ENCODE peak calls at places on chromosomes 13 and 19, in four cellular contexts. One of them, this sample, is unnamed.

GRCh38 chr19:10551698-10552301 is 8.1 kb downstream of the ATG4D start:
- DNase-seq in NCI-H1105 treated with DMSO at 0.1 percent for 48 hours: no peak
- DNase-seq in HEK293T: peak; percentile 45
- DNase-seq in HCT116: peak; percentile 33
- DNase-seq in this sample: no peak

GRCh38 chr19:7894612-7895309 is 6.5 kb downstream of the LRRC8E start:
- DNase-seq in NCI-H1105 treated with DMSO at 0.1 percent for 48 hours: no peak
- DNase-seq in HEK293T: no peak
- DNase-seq in HCT116: no peak
- DNase-seq in this sample: no peak

GRCh38 chr13:95115525-95115924 is 185.7 kb downstream of the ABCC4 start:
- DNase-seq in NCI-H1105 treated with DMSO at 0.1 percent for 48 hours: no peak
- DNase-seq in HEK293T: no peak
- DNase-seq in HCT116: no peak
- DNase-seq in this sample: peak; percentile 46

GRCh38 chr13:21573920-21574712 is 29.9 kb downstream of the MICU2 start:
- DNase-seq in NCI-H1105 treated with DMSO at 0.1 percent for 48 hours: no peak
- DNase-seq in HEK293T: no peak
- DNase-seq in HCT116: no peak
- DNase-seq in this sample: no peak

GRCh38 chr19:58330458-58330857 is 3.7 kb downstream of the ZSCAN22 start:
- DNase-seq in NCI-H1105 treated with DMSO at 0.1 percent for 48 hours: no peak
- DNase-seq in HEK293T: no peak
- DNase-seq in HCT116: no peak
- DNase-seq in this sample: no peak

GRCh38 chr13:101258071-101258470 is 158.2 kb downstream of the NALCN start:
- DNase-seq in NCI-H1105 treated with DMSO at 0.1 percent for 48 hours: no peak
- DNase-seq in HEK293T: no peak
- DNase-seq in HCT116: peak; percentile 54
- DNase-seq in this sample: peak; percentile 81

GRCh38 chr19:17340302-17340870 is 3.0 kb downstream of the GTPBP3 start:
- DNase-seq in NCI-H1105 treated with DMSO at 0.1 percent for 48 hours: no peak
- DNase-seq in HEK293T: no peak
- DNase-seq in HCT116: no peak
- DNase-seq in this sample: no peak

GRCh38 chr13:50410921-50411712 is 395.9 kb downstream of the KCNRG start:
- DNase-seq in NCI-H1105 treated with DMSO at 0.1 percent for 48 hours: no peak
- DNase-seq in HEK293T: peak; percentile 22
- DNase-seq in HCT116: peak; percentile 69
- DNase-seq in this sample: no peak

GRCh38 chr19:13260883-13261653 is 110.9 kb downstream of the IER2 start:
- DNase-seq in NCI-H1105 treated with DMSO at 0.1 percent for 48 hours: no peak
- DNase-seq in HEK293T: no peak
- DNase-seq in HCT116: peak; percentile 94
- DNase-seq in this sample: no peak

GRCh38 chr13:102799544-102800144 is 725 bp downstream of the BIVM start:
- DNase-seq in NCI-H1105 treated with DMSO at 0.1 percent for 48 hours: peak; percentile 41
- DNase-seq in HEK293T: peak; percentile 7
- DNase-seq in HCT116: no peak
- DNase-seq in this sample: no peak

GRCh38 chr13:31048521-31048920 is 113.2 kb downstream of the HSPH1 start:
- DNase-seq in NCI-H1105 treated with DMSO at 0.1 percent for 48 hours: no peak
- DNase-seq in HEK293T: no peak
- DNase-seq in HCT116: no peak
- DNase-seq in this sample: no peak

GRCh38 chr19:53982056-53982455 is 9.4 kb upstream of the CACNG6 start:
- DNase-seq in NCI-H1105 treated with DMSO at 0.1 percent for 48 hours: no peak
- DNase-seq in HEK293T: no peak
- DNase-seq in HCT116: no peak
- DNase-seq in this sample: no peak

GRCh38 chr19:7933411-7933810 is 7.5 kb upstream of the CTXN1 start:
- DNase-seq in NCI-H1105 treated with DMSO at 0.1 percent for 48 hours: no peak
- DNase-seq in HEK293T: no peak
- DNase-seq in HCT116: no peak
- DNase-seq in this sample: no peak

GRCh38 chr13:25930655-25931054 is 121.2 kb downstream of the SHISA2 start:
- DNase-seq in NCI-H1105 treated with DMSO at 0.1 percent for 48 hours: no peak
- DNase-seq in HEK293T: no peak
- DNase-seq in HCT116: no peak
- DNase-seq in this sample: no peak

GRCh38 chr19:4378886-4379285 is 21.5 kb downstream of the SH3GL1 start:
- DNase-seq in NCI-H1105 treated with DMSO at 0.1 percent for 48 hours: no peak
- DNase-seq in HEK293T: no peak
- DNase-seq in HCT116: no peak
- DNase-seq in this sample: no peak

GRCh38 chr13:47747901-47748300 is 253.2 kb downstream of the SUCLA2 start:
- DNase-seq in NCI-H1105 treated with DMSO at 0.1 percent for 48 hours: no peak
- DNase-seq in HEK293T: no peak
- DNase-seq in HCT116: no peak
- DNase-seq in this sample: no peak

GRCh38 chr13:74575729-74576125 is 441.5 kb upstream of the KLF12 start:
- DNase-seq in NCI-H1105 treated with DMSO at 0.1 percent for 48 hours: no peak
- DNase-seq in HEK293T: peak; percentile 86
- DNase-seq in HCT116: no peak
- DNase-seq in this sample: no peak

GRCh38 chr13:39688278-39688677 is 32.8 kb downstream of the COG6 start:
- DNase-seq in NCI-H1105 treated with DMSO at 0.1 percent for 48 hours: no peak
- DNase-seq in HEK293T: no peak
- DNase-seq in HCT116: no peak
- DNase-seq in this sample: no peak

GRCh38 chr13:75180805-75181455 is 301.0 kb downstream of the TBC1D4 start:
- DNase-seq in NCI-H1105 treated with DMSO at 0.1 percent for 48 hours: no peak
- DNase-seq in HEK293T: no peak
- DNase-seq in HCT116: no peak
- DNase-seq in this sample: no peak

GRCh38 chr13:29165840-29166239 is 345.7 kb downstream of the MTUS2 start:
- DNase-seq in NCI-H1105 treated with DMSO at 0.1 percent for 48 hours: no peak
- DNase-seq in HEK293T: no peak
- DNase-seq in HCT116: no peak
- DNase-seq in this sample: no peak

GRCh38 chr13:33784738-33785137 is 33.2 kb upstream of the RFC3 start:
- DNase-seq in NCI-H1105 treated with DMSO at 0.1 percent for 48 hours: no peak
- DNase-seq in HEK293T: no peak
- DNase-seq in HCT116: no peak
- DNase-seq in this sample: no peak

GRCh38 chr19:342801-343421 is 1.7 kb downstream of the MIER2 start:
- DNase-seq in NCI-H1105 treated with DMSO at 0.1 percent for 48 hours: no peak
- DNase-seq in HEK293T: no peak
- DNase-seq in HCT116: peak; percentile 26
- DNase-seq in this sample: no peak

GRCh38 chr13:102555914-102556553 is 40.8 kb upstream of the TPP2 start:
- DNase-seq in NCI-H1105 treated with DMSO at 0.1 percent for 48 hours: peak; percentile 60
- DNase-seq in HEK293T: peak; percentile 11
- DNase-seq in HCT116: peak; percentile 21
- DNase-seq in this sample: peak; percentile 80

GRCh38 chr13:105928048-105928447 is 607.4 kb downstream of the EFNB2 start:
- DNase-seq in NCI-H1105 treated with DMSO at 0.1 percent for 48 hours: no peak
- DNase-seq in HEK293T: no peak
- DNase-seq in HCT116: no peak
- DNase-seq in this sample: no peak

GRCh38 chr19:50330365-50331078 is 1.3 kb upstream of the KCNC3 start:
- DNase-seq in NCI-H1105 treated with DMSO at 0.1 percent for 48 hours: peak; percentile 93
- DNase-seq in HEK293T: peak; percentile 86
- DNase-seq in HCT116: peak; percentile 53
- DNase-seq in this sample: peak; percentile 88

GRCh38 chr13:40550130-40550529 is 116.3 kb downstream of the FOXO1 start:
- DNase-seq in NCI-H1105 treated with DMSO at 0.1 percent for 48 hours: no peak
- DNase-seq in HEK293T: no peak
- DNase-seq in HCT116: no peak
- DNase-seq in this sample: no peak

GRCh38 chr13:20159646-20160345 is 1.1 kb downstream of the GJA3 start:
- DNase-seq in NCI-H1105 treated with DMSO at 0.1 percent for 48 hours: peak; percentile 22
- DNase-seq in HEK293T: no peak
- DNase-seq in HCT116: no peak
- DNase-seq in this sample: no peak

GRCh38 chr19:33427801-33428626 is 54.5 kb downstream of the CEBPG start:
- DNase-seq in NCI-H1105 treated with DMSO at 0.1 percent for 48 hours: no peak
- DNase-seq in HEK293T: no peak
- DNase-seq in HCT116: no peak
- DNase-seq in this sample: no peak